ENCODE peak calls at places on chromosomes 12 and 14, in five cellular contexts. V is stomach, D is OCI-LY7, G is ovary, T is endodermal cell. U is an unnamed sample. For H3K4me1 and H3K36me3, the result is how much of the 10 kb centered on the place peaks cover.

GRCh38 chr12:78580296-78580695 is 284.3 kb upstream of the SYT1 start:
- DNase-seq in V (no peak), D (no peak), G (no peak), T (no peak), U (no peak)

GRCh38 chr12:70721958-70722357 is 84.7 kb upstream of the PTPRB start:
- DNase-seq in V (no peak), D (no peak), G (no peak), T (no peak), U (no peak)

GRCh38 chr12:56338643-56339422 is at the start of gene IL23A:
- DNase-seq in V (no peak), D (peak), G (no peak), T (peak), U (no peak)

GRCh38 chr14:69586420-69586819 is 11.7 kb upstream of the CCDC177 start:
- DNase-seq in V (no peak), D (no peak), G (no peak), T (no peak), U (no peak)

GRCh38 chr12:110705309-110705708 is 16.4 kb upstream of the HVCN1 start:
- DNase-seq in V (no peak), D (no peak), G (no peak), T (no peak), U (no peak)

GRCh38 chr12:49985981-49986380 is 13.2 kb downstream of the AQP6 start:
- DNase-seq in V (no peak), D (no peak), G (no peak), T (peak), U (no peak)

GRCh38 chr14:24080888-24081738 is 9.8 kb downstream of the CPNE6 start:
- DNase-seq in V (peak), D (peak), G (peak), T (peak), U (peak)

GRCh38 chr14:71344506-71344905 is 437.2 kb downstream of the PCNX1 start:
- DNase-seq in V (no peak), D (no peak), G (no peak), T (no peak), U (no peak)

GRCh38 chr12:81502912-81503695 is 256.0 kb downstream of the PPFIA2 start:
- DNase-seq in V (no peak), D (no peak), G (no peak), T (no peak), U (no peak)

GRCh38 chr12:48933664-48934311 is 8.5 kb upstream of the FKBP11 start:
- DNase-seq in V (no peak), D (no peak), G (no peak), T (no peak), U (no peak)

GRCh38 chr12:116639765-116640164 is 80.6 kb downstream of the MAP1LC3B2 start:
- DNase-seq in V (no peak), D (no peak), G (no peak), T (no peak), U (no peak)

GRCh38 chr14:54754623-54755386 is 147.8 kb downstream of the GCH1 start:
- DNase-seq in V (no peak), D (no peak), G (no peak), T (no peak), U (no peak)

GRCh38 chr14:68683326-68683725 is 109.5 kb downstream of the ZFP36L1 start:
- DNase-seq in V (no peak), D (no peak), G (no peak), T (no peak), U (no peak)

GRCh38 chr12:96047621-96048211 is 12.3 kb upstream of the LTA4H start:
- DNase-seq in V (peak), D (peak), G (no peak), T (no peak), U (no peak)

GRCh38 chr12:116381744-116382455 is 104.4 kb upstream of the MED13L start:
- DNase-seq in V (no peak), D (no peak), G (no peak), T (peak), U (no peak)

GRCh38 chr14:68199465-68200145 is 380.0 kb downstream of the RAD51B start:
- DNase-seq in V (peak), D (no peak), G (peak), T (peak), U (peak)

GRCh38 chr12:92412931-92413685 is 267.5 kb upstream of the BTG1 start:
- DNase-seq in V (no peak), D (no peak), G (no peak), T (no peak), U (no peak)

GRCh38 chr12:24846689-24847088 is 102.2 kb downstream of the BCAT1 start:
- DNase-seq in V (no peak), D (no peak), G (no peak), T (no peak), U (no peak)

GRCh38 chr12:11607313-11608081 is 42.0 kb upstream of the ETV6 start:
- DNase-seq in V (no peak), D (no peak), G (no peak), T (no peak), U (no peak)

GRCh38 chr14:103164006-103164405 is 40.7 kb downstream of the TNFAIP2 start:
- DNase-seq in V (no peak), D (no peak), G (no peak), T (no peak), U (no peak)

GRCh38 chr14:94382099-94382498 is 6.3 kb downstream of the SERPINA1 start:
- DNase-seq in V (no peak), D (no peak), G (no peak), T (no peak), U (no peak)

GRCh38 chr14:103656031-103656757 is 27.2 kb downstream of the KLC1 start:
- DNase-seq in V (no peak), D (no peak), G (no peak), T (no peak), U (no peak)

GRCh38 chr12:19847294-19848059 is 408.2 kb downstream of the AEBP2 start:
- DNase-seq in V (no peak), D (peak), G (peak), T (no peak), U (no peak)

GRCh38 chr14:95394297-95394891 is 74.7 kb upstream of the CLMN start:
- DNase-seq in V (no peak), D (no peak), G (no peak), T (no peak), U (no peak)

GRCh38 chr12:127270193-127270592 is 996.8 kb upstream of the TMEM132C start:
- DNase-seq in V (no peak), D (no peak), G (no peak), T (no peak), U (no peak)

GRCh38 chr14:97697772-97698171 is 900.6 kb downstream of the VRK1 start:
- DNase-seq in V (no peak), D (no peak), G (no peak), T (no peak), U (no peak)

GRCh38 chr14:50230601-50231474 is 540 bp downstream of the SOS2 start:
- DNase-seq in V (peak), D (peak), G (peak), T (peak), U (peak)

GRCh38 chr12:121092034-121092433 is 40.6 kb upstream of the P2RX7 start:
- DNase-seq in V (no peak), D (no peak), G (no peak), T (no peak), U (no peak)
- H3K4me1 ChIP-seq in V (under half), D (under half), G (under half), T (under half), U (under half)

GRCh38 chr12:124478985-124479645 is 88.3 kb downstream of the NCOR2 start:
- DNase-seq in V (no peak), D (no peak), G (no peak), T (no peak), U (no peak)
- H3K36me3 ChIP-seq in V (half or more), D (half or more), G (under half), T (under half), U (under half)

DNA sequence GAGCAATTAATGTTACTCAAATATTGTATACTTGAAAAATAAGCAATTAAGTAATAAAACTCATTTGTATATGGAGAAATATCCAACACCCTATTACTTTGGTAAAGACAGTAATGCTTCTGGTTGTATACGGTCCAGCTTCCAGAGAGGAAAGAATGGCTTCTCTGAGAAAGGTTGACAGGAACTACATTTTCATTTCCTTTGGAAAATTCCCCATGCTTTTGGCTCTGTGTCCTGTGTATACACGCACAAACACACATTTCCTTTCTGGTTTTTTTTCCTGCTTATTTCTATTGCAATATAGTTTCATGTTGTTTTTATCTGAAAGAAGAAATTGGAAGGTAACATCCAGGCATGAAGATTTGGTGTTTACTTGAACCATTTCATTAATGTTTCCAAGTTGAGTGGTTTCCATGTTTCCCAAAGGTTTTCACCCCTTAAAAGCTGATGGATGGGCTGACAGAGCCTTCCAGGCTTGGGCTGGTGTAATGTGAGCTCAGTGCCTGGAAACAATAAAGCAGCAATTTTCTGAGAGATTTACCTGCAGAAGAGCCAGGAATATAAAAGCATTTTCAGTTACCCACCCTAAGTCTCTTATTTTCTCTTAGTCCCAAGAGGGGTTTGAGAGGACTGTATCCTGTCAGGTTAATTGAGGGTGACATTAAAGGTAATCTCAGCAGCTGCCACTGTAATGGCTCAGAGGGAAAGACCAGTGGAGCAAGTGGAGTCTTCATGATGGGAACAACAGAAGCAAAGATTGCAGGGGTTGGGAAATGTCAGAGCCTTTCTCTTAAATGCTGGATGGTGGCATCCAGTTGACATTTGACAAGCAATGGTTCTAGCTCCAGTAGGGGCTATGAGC is 33.4 kb upstream of the TMTC1 start:
- DNase-seq in V (no peak), D (no peak), G (no peak), T (no peak), U (no peak)
- H3K4me3 ChIP-seq in V (no peak), D (no peak), G (no peak), T (no peak), U (no peak)

GRCh38 chr14:92675421-92675820 is 73.0 kb downstream of the LGMN start:
- DNase-seq in V (no peak), D (no peak), G (no peak), T (no peak), U (no peak)
- H3K4me1 ChIP-seq in V (under half), D (under half), G (under half), T (under half), U (under half)